ENCODE peak calls at places on chromosomes 7 and 10, in eight cellular contexts. B, I, S, M, N, L, E and P are unnamed samples.

GRCh38 chr10:13120786-13121499 is 21.0 kb downstream of the OPTN start:
- DNase-seq in S (no peak), B (no peak), E (no peak), I (peak; percentile 70), L (no peak), M (no peak), N (no peak), P (no peak)

GRCh38 chr10:113457408-113457807 is 95.4 kb upstream of the HABP2 start:
- DNase-seq in E (no peak), N (no peak), S (no peak), B (no peak), M (no peak), I (no peak), L (no peak), P (no peak)

GRCh38 chr7:81857385-81857784 is 87.5 kb upstream of the HGF start:
- DNase-seq in L (no peak), S (peak; percentile 18), B (no peak), N (no peak), I (peak; percentile 33), E (no peak), M (no peak), P (no peak)

GRCh38 chr10:99975106-99975829 is 34.5 kb downstream of the DNMBP start:
- DNase-seq in E (no peak), N (no peak), I (no peak), B (no peak), S (no peak), L (no peak), M (no peak), P (no peak)

GRCh38 chr7:100374601-100375000 is 1.3 kb downstream of the PILRA start:
- DNase-seq in N (no peak), B (no peak), I (no peak), L (no peak), M (no peak), E (no peak), S (no peak), P (no peak)

GRCh38 chr10:90148121-90148855 is 446.9 kb downstream of the KIF20B start:
- DNase-seq in I (peak; percentile 83), E (no peak), B (no peak), M (peak; percentile 19), N (no peak), S (peak; percentile 86), L (no peak), P (no peak)

GRCh38 chr7:84904561-84904960 is 282.3 kb downstream of the SEMA3D start:
- DNase-seq in B (no peak), N (no peak), E (no peak), L (no peak), S (no peak), M (no peak), I (no peak), P (no peak)

GRCh38 chr10:86254526-86255174 is 111.9 kb downstream of the GRID1 start:
- DNase-seq in N (no peak), I (no peak), M (no peak), L (no peak), E (peak; percentile 40), S (no peak), B (peak; percentile 29), P (no peak)

GRCh38 chr7:5711419-5711818 is 70.0 kb downstream of the RNF216 start:
- DNase-seq in L (no peak), N (no peak), S (no peak), M (no peak), B (no peak), E (no peak), I (no peak), P (no peak)

GRCh38 chr7:5712566-5712965 is 68.9 kb downstream of the RNF216 start:
- DNase-seq in L (no peak), I (no peak), M (no peak), E (no peak), N (no peak), S (no peak), B (no peak), P (no peak)

GRCh38 chr7:5708271-5708670 is 73.2 kb downstream of the RNF216 start:
- DNase-seq in L (no peak), M (no peak), I (no peak), N (no peak), B (no peak), E (no peak), S (no peak), P (no peak)

GRCh38 chr7:5713124-5713912 is 68.1 kb downstream of the RNF216 start:
- DNase-seq in E (no peak), S (no peak), I (no peak), L (no peak), N (no peak), M (no peak), B (no peak), P (no peak)

GRCh38 chr7:5709347-5709950 is 72.0 kb downstream of the RNF216 start:
- DNase-seq in B (no peak), S (peak; percentile 33), I (no peak), E (no peak), M (no peak), N (no peak), L (no peak), P (no peak)
- H3K36me3 ChIP-seq in B (peaks cover 3% of the 10 kb centered on the region), S (peaks cover 6% of the 10 kb centered on the region), I (peaks cover 53% of the 10 kb centered on the region), E (no peaks in the 10 kb centered on the region), M (peaks cover 55% of the 10 kb centered on the region), N (peaks cover 59% of the 10 kb centered on the region), L (peaks cover 42% of the 10 kb centered on the region), P (peaks cover 43% of the 10 kb centered on the region)

DNA sequence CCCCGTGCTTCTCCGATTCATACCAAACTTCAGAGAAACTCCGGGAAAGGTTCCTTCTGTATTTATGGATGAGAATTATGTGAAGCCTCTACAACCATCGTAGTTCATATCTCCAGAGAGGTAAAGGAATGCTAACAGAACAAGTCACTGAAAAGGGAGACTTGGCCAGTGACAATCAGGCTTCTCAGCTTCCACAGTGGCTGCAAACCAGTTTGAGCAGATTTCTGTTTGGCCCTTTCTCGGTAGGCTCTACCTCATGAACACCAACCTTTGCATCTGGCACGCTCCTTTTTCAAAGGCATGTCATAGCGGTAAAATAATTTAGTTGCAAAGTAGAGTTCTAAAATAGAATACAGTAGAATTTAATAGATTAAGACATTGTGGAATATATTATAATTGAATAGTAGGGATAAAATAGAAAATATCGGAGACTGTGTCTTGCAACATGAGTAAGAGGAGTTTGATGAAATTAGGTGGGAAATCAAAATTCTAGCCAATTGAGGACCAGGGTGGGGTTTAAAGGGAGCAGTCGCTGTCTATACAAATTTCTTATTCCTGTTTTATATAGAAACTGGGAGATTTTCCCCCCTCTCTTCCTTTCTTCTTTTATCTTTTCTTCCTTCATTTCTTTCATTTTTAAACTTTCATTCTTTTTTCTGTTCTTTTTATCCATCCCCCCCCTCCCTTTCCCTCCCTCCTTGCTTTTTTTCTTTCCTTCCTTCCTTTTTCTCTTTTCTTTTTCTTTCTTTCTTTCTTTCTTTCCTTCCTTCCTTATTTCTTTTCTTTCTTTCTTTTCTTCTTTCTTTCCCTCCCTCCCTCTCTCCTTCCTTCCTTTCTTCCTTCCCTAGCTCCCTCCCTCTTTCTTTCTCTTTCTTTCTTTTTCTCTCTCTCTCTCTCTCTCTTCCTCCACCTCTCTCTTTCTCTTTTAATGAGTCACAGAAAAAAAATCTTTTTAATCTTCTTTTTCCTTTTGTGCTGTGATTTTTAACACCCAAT is 161.5 kb upstream of the KLF6 start:
- DNase-seq in N (peak; percentile 13), B (no peak), M (no peak), I (no peak), E (no peak), L (no peak), S (no peak), P (no peak)
- TF ChIP-seq CTCF in N (no peak), B (no peak), M (no peak), I (no peak), E (no peak), L (no peak), S (no peak), P (no peak)

GRCh38 chr7:135644154-135644553 is 18.2 kb upstream of the STMP1 start:
- DNase-seq in E (no peak), M (no peak), N (no peak), I (peak; percentile 29), B (no peak), S (no peak), L (no peak), P (no peak)

GRCh38 chr7:135647755-135648154 is 14.6 kb upstream of the STMP1 start:
- DNase-seq in B (no peak), I (no peak), N (no peak), M (no peak), S (no peak), E (no peak), L (no peak), P (no peak)

GRCh38 chr7:135648235-135648634 is 14.1 kb upstream of the STMP1 start:
- DNase-seq in M (no peak), E (no peak), B (no peak), I (no peak), S (no peak), L (no peak), N (no peak), P (no peak)

GRCh38 chr7:135645296-135645904 is 16.9 kb upstream of the STMP1 start:
- DNase-seq in E (no peak), B (no peak), S (peak; percentile 32), M (peak; percentile 65), L (no peak), I (peak; percentile 70), N (no peak), P (peak; percentile 31)

DNA sequence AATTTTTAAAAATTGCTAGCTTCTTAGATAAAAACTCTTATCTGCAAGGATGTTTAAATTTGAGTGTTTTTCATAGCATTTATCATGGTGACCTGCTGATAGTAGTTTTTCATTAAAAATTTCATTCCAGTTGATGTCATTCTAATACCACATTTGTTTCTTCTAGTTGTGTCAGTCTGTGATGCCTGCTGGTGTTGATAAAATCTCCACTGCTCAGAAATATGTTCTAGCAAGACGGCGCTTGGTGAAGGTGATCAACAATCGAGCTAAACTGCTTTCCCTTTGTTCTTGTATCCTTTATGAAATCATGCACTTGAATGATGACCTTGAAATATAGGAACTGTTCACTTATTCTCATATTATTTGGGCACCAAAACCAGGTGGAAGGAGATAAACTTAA is 17.6 kb upstream of the STMP1 start:
- DNase-seq in B (no peak), M (no peak), L (no peak), N (no peak), S (no peak), I (no peak), E (no peak), P (no peak)
- H3K36me3 ChIP-seq in B (peaks cover 6% of the 10 kb centered on the region), M (peaks cover 82% of the 10 kb centered on the region), L (peaks cover 16% of the 10 kb centered on the region), N (peaks cover 38% of the 10 kb centered on the region), S (no peaks in the 10 kb centered on the region), I (peaks cover 48% of the 10 kb centered on the region), E (no peaks in the 10 kb centered on the region), P (no peaks in the 10 kb centered on the region)

GRCh38 chr7:138649506-138649905 is 51.7 kb downstream of the SVOPL start:
- DNase-seq in S (no peak), M (no peak), L (no peak), E (no peak), I (peak; percentile 5), N (no peak), B (no peak), P (no peak)

GRCh38 chr7:138645284-138645683 is 55.9 kb downstream of the SVOPL start:
- DNase-seq in M (no peak), I (no peak), L (no peak), B (no peak), N (no peak), E (no peak), S (no peak), P (no peak)
- TF ChIP-seq CTCF in M (peak; percentile 9), I (peak; percentile 7), L (no peak), B (no peak), N (no peak), E (no peak), S (no peak), P (no peak)

GRCh38 chr10:73858013-73858708 is 16.2 kb downstream of the CAMK2G start:
- DNase-seq in N (no peak), M (no peak), I (no peak), S (peak; percentile 28), L (no peak), B (no peak), E (no peak), P (no peak)
- H3K36me3 ChIP-seq in N (peaks cover 28% of the 10 kb centered on the region), M (peaks cover 25% of the 10 kb centered on the region), I (peaks cover 11% of the 10 kb centered on the region), S (peaks cover 11% of the 10 kb centered on the region), L (peaks cover 17% of the 10 kb centered on the region), B (peaks cover 9% of the 10 kb centered on the region), E (no peaks in the 10 kb centered on the region), P (peaks cover 22% of the 10 kb centered on the region)